ENCODE peak calls at places on chromosomes 11 and 22, in five cellular contexts. P, J, Q, R and O are unnamed samples.

GRCh38 chr22:41479671-41480396 is 10.9 kb downstream of the ACO2 start:
- DNase-seq in P (peak), J (no peak), Q (peak), R (peak), O (no peak)

GRCh38 chr11:70118642-70119041 is 40.5 kb downstream of the ANO1 start:
- DNase-seq in P (no peak), J (no peak), Q (no peak), R (no peak), O (no peak)

GRCh38 chr22:26529345-26529744 is 17.1 kb upstream of the TFIP11 start:
- DNase-seq in P (no peak), J (no peak), Q (peak), R (peak), O (no peak)

GRCh38 chr11:63888170-63889086 is 28.5 kb downstream of the RCOR2 start:
- DNase-seq in P (no peak), J (peak), Q (peak), R (peak), O (peak)

GRCh38 chr11:131760191-131760951 is 390.0 kb downstream of the NTM start:
- DNase-seq in P (no peak), J (no peak), Q (peak), R (peak), O (no peak)

GRCh38 chr11:3044004-3044403 is 13.2 kb downstream of the CARS1 start:
- DNase-seq in P (no peak), J (no peak), Q (peak), R (peak), O (no peak)

GRCh38 chr11:31387379-31387778 is 17.7 kb downstream of the DNAJC24 start:
- DNase-seq in P (no peak), J (no peak), Q (peak), R (no peak), O (no peak)

GRCh38 chr22:48719978-48720661 is 1107.6 kb downstream of the BRD1 start:
- DNase-seq in P (no peak), J (no peak), Q (no peak), R (no peak), O (no peak)

GRCh38 chr11:110838808-110839207 is 126.6 kb upstream of the ARHGAP20 start:
- DNase-seq in P (no peak), J (no peak), Q (no peak), R (no peak), O (no peak)

GRCh38 chr11:106161775-106162174 is 84.3 kb downstream of the AASDHPPT start:
- DNase-seq in P (no peak), J (no peak), Q (no peak), R (no peak), O (no peak)

GRCh38 chr22:36606659-36607058 is 77.7 kb upstream of the EIF3D start:
- DNase-seq in P (no peak), J (no peak), Q (no peak), R (no peak), O (no peak)

GRCh38 chr11:26842458-26842841 is 120.6 kb upstream of the SLC5A12 start:
- DNase-seq in P (no peak), J (no peak), Q (peak), R (no peak), O (no peak)

GRCh38 chr11:5937868-5938602 is 4.0 kb upstream of the OR56A3 start:
- DNase-seq in P (no peak), J (no peak), Q (no peak), R (no peak), O (no peak)

GRCh38 chr22:31055322-31056159 is 25.6 kb upstream of the SMTN start:
- DNase-seq in P (peak), J (peak), Q (peak), R (peak), O (no peak)

GRCh38 chr22:30720263-30720837 is 25.7 kb downstream of the OSBP2 start:
- DNase-seq in P (no peak), J (no peak), Q (no peak), R (no peak), O (no peak)

GRCh38 chr11:31442086-31442485 is 67.3 kb downstream of the IMMP1L start:
- DNase-seq in P (no peak), J (no peak), Q (no peak), R (no peak), O (peak)

GRCh38 chr11:85076535-85077330 is 550.4 kb downstream of the DLG2 start:
- DNase-seq in P (no peak), J (no peak), Q (no peak), R (peak), O (no peak)

GRCh38 chr22:33918676-33919590 is 1.3 kb downstream of the LARGE1 start:
- DNase-seq in P (no peak), J (no peak), Q (peak), R (peak), O (no peak)

GRCh38 chr11:14669499-14669898 is 25.9 kb downstream of the PDE3B start:
- DNase-seq in P (no peak), J (no peak), Q (no peak), R (no peak), O (no peak)

GRCh38 chr11:110919241-110919893 is 207.1 kb upstream of the ARHGAP20 start:
- DNase-seq in P (no peak), J (no peak), Q (no peak), R (no peak), O (peak)

GRCh38 chr11:94128746-94129504 is at the start of gene PANX1:
- DNase-seq in P (peak), J (no peak), Q (peak), R (peak), O (peak)

GRCh38 chr22:49308300-49308699 is 519.4 kb downstream of the BRD1 start:
- DNase-seq in P (no peak), J (no peak), Q (no peak), R (no peak), O (no peak)